ENCODE peak calls at places on chromosome 12, in seven cellular contexts. D is epithelial cell of esophagus, H is H9, J is ovary, I is mesothelial cell of epicardium, C is transverse colon, E is pancreas. V is an unnamed sample.

GRCh38 chr12:125284945-125285344 is 219.7 kb downstream of the AACS start:
- DNase-seq in J (no peak), I (no peak), C (no peak), D (no peak), E (no peak), H (no peak), V (no peak)

GRCh38 chr12:12209675-12210074 is 57.2 kb downstream of the LRP6 start:
- DNase-seq in C (no peak), J (no peak), D (no peak), I (no peak), E (no peak), H (no peak), V (no peak)

GRCh38 chr12:19740472-19741131 is 301.3 kb downstream of the AEBP2 start:
- DNase-seq in C (no peak), E (no peak), J (no peak), I (no peak), H (no peak), D (no peak), V (no peak)

GRCh38 chr12:132146098-132146497 is 1.8 kb downstream of the NOC4L start:
- DNase-seq in J (peak; percentile 24), C (no peak), H (no peak), I (no peak), E (no peak), D (no peak), V (no peak)

GRCh38 chr12:91098942-91099341 is 12.4 kb downstream of the LUM start:
- DNase-seq in J (no peak), E (no peak), C (no peak), H (no peak), I (no peak), D (peak; percentile 76), V (no peak)

GRCh38 chr12:27751386-27752047 is 28.5 kb upstream of the KLHL42 start:
- DNase-seq in E (peak; percentile 83), D (peak; percentile 95), H (no peak), J (no peak), I (no peak), C (peak; percentile 87), V (no peak)

GRCh38 chr12:57837779-57838562 is 8.6 kb downstream of the CTDSP2 start:
- DNase-seq in I (no peak), J (no peak), C (no peak), H (peak; percentile 77), E (no peak), D (peak; percentile 60), V (no peak)

GRCh38 chr12:25591132-25591531 is 38.0 kb upstream of the LMNTD1 start:
- DNase-seq in C (no peak), J (no peak), E (no peak), D (peak; percentile 3), H (peak; percentile 70), I (no peak), V (peak; percentile 8)

GRCh38 chr12:53222170-53223005 is 9.6 kb downstream of the RARG start:
- DNase-seq in D (no peak), I (no peak), H (no peak), E (no peak), C (no peak), J (no peak), V (no peak)

GRCh38 chr12:53223006-53223305 is 9.1 kb downstream of the RARG start:
- DNase-seq in D (no peak), J (no peak), I (no peak), E (no peak), H (no peak), C (no peak), V (no peak)

GRCh38 chr12:53220857-53221202 is 11.2 kb downstream of the RARG start:
- DNase-seq in H (peak; percentile 96), E (peak; percentile 90), I (peak; percentile 85), D (peak; percentile 89), J (peak; percentile 89), C (peak; percentile 92), V (peak; percentile 86)

GRCh38 chr12:53219956-53220856 is 11.8 kb downstream of the RARG start:
- DNase-seq in H (peak; percentile 69), E (peak; percentile 45), C (peak; percentile 77), J (peak; percentile 66), D (peak; percentile 77), I (no peak), V (no peak)

DNA sequence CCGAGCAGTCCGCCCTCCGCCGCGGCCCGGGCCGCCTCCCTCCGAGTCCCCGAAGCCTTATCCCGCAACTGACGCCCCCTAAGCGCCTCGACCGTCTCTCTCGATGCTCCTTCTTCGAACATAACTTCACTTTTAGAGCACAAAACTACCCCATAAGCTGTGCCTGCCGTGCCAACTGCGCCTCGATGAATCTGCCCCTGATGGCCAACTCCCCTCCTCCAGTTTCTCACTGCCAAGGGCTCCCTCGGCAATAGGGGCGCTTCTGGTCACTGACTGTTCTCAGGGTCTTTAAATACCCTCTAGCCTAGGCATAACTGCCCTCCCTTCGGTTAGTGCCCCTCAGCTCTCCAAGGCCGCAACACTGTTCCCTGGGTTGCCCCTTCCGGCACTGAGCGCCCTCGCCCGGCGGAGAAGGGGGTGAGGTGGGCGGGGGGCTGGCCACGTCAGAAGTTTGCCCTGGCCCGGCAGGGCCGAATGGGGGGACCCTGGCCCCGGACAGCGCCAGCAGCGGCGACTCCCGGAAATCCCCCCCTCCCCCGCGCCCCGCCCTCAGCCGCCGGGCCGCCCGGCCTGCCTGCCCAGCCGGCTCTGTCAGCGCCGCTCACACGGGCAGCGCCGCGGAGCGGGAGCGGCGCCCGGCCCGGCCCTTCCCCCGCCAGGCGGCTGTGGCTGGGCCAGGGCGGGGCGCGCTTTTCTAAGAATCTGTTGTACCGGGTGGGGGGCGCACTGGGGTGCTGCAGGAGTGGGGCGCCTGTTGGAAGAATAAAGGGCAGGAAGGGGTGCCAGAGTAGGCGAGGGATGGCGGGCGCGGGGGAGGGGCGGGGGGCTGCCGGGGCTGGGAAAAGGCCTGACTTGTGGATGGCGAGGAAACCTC is 10.6 kb downstream of the RARG start:
- DNase-seq in H (peak; percentile 93), C (peak; percentile 82), E (peak; percentile 83), J (peak; percentile 86), D (peak; percentile 73), I (peak; percentile 62), V (peak; percentile 69)
- TF ChIP-seq CTCF in H (peak; percentile 43), C (peak; percentile 42), E (no peak), J (peak; percentile 25), D (peak; percentile 11), I (no peak), V (no peak)

DNA sequence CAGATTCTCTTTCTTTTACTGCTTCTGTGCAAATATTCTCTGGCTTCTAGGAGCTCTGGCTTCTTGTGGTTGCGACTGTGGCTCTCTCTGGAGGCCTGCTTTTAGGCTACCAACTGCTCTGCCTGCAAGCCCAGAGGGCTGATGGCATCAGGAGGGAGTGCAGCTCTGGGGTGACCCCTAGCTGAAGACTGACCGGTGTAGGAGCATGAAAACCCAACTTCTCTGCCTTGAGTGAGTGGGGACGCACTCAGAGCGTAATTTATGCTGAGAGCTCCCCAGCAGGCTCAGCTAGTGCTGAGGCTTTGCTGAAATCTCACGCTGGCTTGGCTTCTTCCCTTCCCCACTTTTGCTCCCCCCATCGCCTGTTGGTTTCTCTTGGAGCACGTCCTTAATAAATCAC is 29.9 kb upstream of the RBM19 start:
- DNase-seq in J (no peak), C (no peak), I (no peak), H (peak; percentile 82), D (no peak), E (no peak), V (peak; percentile 6)
- TF ChIP-seq CTCF in J (no peak), C (no peak), I (no peak), H (peak; percentile 58), D (no peak), E (no peak), V (no peak)

GRCh38 chr12:8014836-8015235 is 17.7 kb upstream of the FOXJ2 start:
- DNase-seq in E (no peak), J (no peak), I (no peak), C (no peak), H (no peak), D (peak; percentile 26), V (no peak)

DNA sequence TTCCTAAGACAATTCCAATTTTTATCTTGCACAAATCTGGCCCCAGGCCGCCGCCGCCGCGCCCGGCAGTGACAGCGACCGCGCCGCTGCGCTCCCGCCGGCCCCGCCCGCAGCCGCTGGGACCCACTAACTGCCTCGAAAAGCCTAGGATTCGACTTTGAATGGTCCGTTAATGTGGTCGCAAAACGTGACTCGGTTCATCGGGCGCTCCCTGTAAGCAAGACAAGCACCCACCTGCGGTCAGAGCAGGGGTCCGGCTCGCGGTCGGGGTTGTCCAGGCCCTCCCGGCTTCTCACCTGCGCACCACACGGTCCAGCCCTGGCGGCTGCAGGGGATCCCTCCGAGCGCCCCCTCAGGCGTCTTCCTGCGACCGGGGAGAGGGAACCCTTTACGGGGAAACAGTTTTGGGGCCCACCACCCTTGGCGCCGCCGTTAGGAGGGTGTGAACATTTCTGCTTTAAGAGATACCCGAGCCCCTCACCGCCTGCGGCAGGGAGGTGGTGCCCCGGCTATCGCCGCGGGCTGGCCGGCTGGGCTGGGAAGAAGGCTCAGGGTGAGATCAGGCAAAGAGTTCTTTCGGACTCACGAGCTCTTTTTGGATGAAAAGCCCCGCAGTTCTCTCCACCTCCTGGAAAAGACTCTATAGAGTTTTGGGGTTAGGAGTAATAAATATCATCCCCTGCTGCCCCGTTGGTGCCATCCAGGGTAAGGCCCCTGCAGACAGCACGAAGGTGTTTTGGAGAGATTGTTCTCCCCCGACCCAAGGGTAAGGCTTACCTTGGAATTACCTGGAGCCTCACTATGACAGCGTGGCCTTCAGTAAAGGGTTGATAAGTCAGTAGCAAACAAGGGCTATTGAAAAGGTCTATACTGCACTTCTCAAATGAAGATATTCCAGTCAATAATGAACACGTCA is 13.6 kb upstream of the FOXJ2 start:
- DNase-seq in D (no peak), C (no peak), H (peak; percentile 97), J (no peak), E (no peak), I (no peak), V (peak; percentile 57)
- TF ChIP-seq CTCF in D (no peak), C (no peak), H (peak; percentile 39), J (no peak), E (no peak), I (no peak), V (no peak)

GRCh38 chr12:112985655-112986290 is 7.5 kb downstream of the OAS2 start:
- DNase-seq in D (peak; percentile 83), E (no peak), C (no peak), I (no peak), J (no peak), H (no peak), V (no peak)

GRCh38 chr12:112988224-112988623 is 9.9 kb downstream of the OAS2 start:
- DNase-seq in J (no peak), E (no peak), D (no peak), C (no peak), I (no peak), H (no peak), V (no peak)

GRCh38 chr12:112980491-112981158 is 2.3 kb downstream of the OAS2 start:
- DNase-seq in J (no peak), I (no peak), C (no peak), E (no peak), D (no peak), H (no peak), V (no peak)

GRCh38 chr12:112987561-112987960 is 9.2 kb downstream of the OAS2 start:
- DNase-seq in D (no peak), J (no peak), H (no peak), C (no peak), I (no peak), E (no peak), V (no peak)

DNA sequence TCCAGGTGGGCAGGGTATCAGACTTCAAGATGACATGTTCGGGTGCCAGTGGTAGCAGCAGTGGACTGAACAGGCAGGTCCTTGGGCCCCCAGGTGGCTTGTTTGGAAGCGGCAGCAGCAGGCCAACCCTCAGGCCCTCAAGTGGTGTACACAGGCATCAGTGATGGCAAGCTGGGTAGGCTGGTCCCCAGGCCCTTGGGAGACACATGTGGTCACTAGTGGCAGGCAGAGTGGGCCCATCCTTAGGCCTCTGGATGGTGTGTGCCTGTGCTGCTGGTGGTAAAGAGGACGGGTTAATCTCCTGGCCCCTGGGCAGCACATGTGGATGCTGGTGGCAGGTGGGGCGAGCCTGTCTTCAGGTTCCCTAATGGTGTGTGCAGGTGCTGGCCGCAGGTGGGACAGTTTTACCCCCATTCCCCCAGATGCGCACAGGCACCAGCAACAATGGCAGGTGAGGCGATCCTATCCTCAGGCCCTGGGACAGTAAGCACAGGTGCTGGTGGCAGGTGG is 8.0 kb downstream of the OAS2 start:
- DNase-seq in I (no peak), E (no peak), J (no peak), D (no peak), H (no peak), C (no peak), V (no peak)
- TF ChIP-seq CTCF in I (no peak), E (no peak), J (no peak), D (no peak), H (no peak), C (no peak), V (no peak)